ENCODE peak calls at places on chromosome 9, in five cellular contexts. P, G, T, O and A are unnamed samples.

GRCh38 chr9:109817146-109817845 is 37.3 kb downstream of the PALM2AKAP2 start:
- DNase-seq in P (no peak), G (no peak), T (peak), O (no peak), A (no peak)

GRCh38 chr9:124652203-124652992 is 118.7 kb downstream of the NR6A1 start:
- DNase-seq in P (no peak), G (no peak), T (peak), O (peak), A (peak)

GRCh38 chr9:95772320-95773060 is 103.0 kb upstream of the ERCC6L2 start:
- DNase-seq in P (no peak), G (peak), T (peak), O (peak), A (no peak)

GRCh38 chr9:106859957-106860715 is 2.8 kb upstream of the ZNF462 start:
- DNase-seq in P (no peak), G (peak), T (no peak), O (no peak), A (no peak)

GRCh38 chr9:98204692-98205091 is 12.3 kb upstream of the CORO2A start:
- DNase-seq in P (no peak), G (no peak), T (no peak), O (no peak), A (no peak)

GRCh38 chr9:86732514-86732913 is 214.8 kb downstream of the GAS1 start:
- DNase-seq in P (no peak), G (no peak), T (peak), O (no peak), A (peak)

GRCh38 chr9:96109718-96110351 is 192.1 kb downstream of the HSD17B3 start:
- DNase-seq in P (no peak), G (no peak), T (no peak), O (no peak), A (no peak)

GRCh38 chr9:77910216-77910615 is 121.4 kb downstream of the GNAQ start:
- DNase-seq in P (no peak), G (no peak), T (no peak), O (no peak), A (no peak)

GRCh38 chr9:135248721-135249120 is 161.3 kb downstream of the OLFM1 start:
- DNase-seq in P (peak), G (no peak), T (no peak), O (no peak), A (no peak)

GRCh38 chr9:35114921-35115341 is 731 bp downstream of the ATOSB start:
- DNase-seq in P (no peak), G (peak), T (peak), O (peak), A (no peak)

GRCh38 chr9:99073985-99074901 is 30.7 kb upstream of the TGFBR1 start:
- DNase-seq in P (no peak), G (no peak), T (no peak), O (no peak), A (no peak)

GRCh38 chr9:127523312-127523851 is 72.1 kb downstream of the LRSAM1 start:
- DNase-seq in P (no peak), G (no peak), T (no peak), O (peak), A (no peak)

GRCh38 chr9:98943682-98944129 is at the start of gene COL15A1:
- DNase-seq in P (no peak), G (peak), T (no peak), O (peak), A (no peak)

GRCh38 chr9:100774962-100775361 is 197.1 kb downstream of the CAVIN4 start:
- DNase-seq in P (no peak), G (no peak), T (no peak), O (no peak), A (no peak)

GRCh38 chr9:136075134-136075841 is 19.8 kb downstream of the NACC2 start:
- DNase-seq in P (peak), G (no peak), T (no peak), O (no peak), A (no peak)

GRCh38 chr9:14935099-14935710 is 25.0 kb upstream of the FREM1 start:
- DNase-seq in P (no peak), G (no peak), T (no peak), O (no peak), A (no peak)

GRCh38 chr9:135253305-135254004 is 166.0 kb downstream of the OLFM1 start:
- DNase-seq in P (peak), G (no peak), T (no peak), O (no peak), A (no peak)

GRCh38 chr9:137277329-137278041 is at the start of gene TOR4A:
- DNase-seq in P (peak), G (peak), T (peak), O (peak), A (peak)

GRCh38 chr9:119005162-119005561 is 364.1 kb downstream of the BRINP1 start:
- DNase-seq in P (no peak), G (no peak), T (no peak), O (no peak), A (no peak)
- TF ChIP-seq CTCF in P (no peak), G (no peak), T (no peak), O (no peak), A (no peak)

GRCh38 chr9:113682297-113682771 is 193.8 kb upstream of the ZNF618 start:
- DNase-seq in P (no peak), G (peak), T (peak), O (peak), A (peak)
- TF ChIP-seq CTCF in P (peak), G (peak), T (peak), O (peak), A (peak)

DNA sequence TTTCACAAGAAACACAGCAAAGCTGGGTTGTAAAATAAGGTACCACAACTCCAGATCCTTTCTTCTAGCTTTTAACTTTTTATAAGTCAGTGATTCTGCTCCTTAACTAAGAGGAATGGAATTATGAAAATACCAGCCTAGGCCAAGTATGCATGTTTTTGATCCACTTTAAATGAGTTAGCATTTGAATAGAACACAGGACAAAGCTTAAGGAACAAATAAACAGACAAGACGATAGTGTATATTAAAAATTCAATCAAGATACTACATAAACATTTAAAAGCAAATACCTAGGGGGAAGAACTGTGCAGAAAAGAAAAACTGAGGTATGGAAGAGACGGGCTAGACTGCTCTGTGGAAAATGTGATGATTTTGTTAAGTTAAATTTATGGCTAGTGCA is 200.7 kb downstream of the LURAP1L start:
- DNase-seq in P (no peak), G (no peak), T (no peak), O (no peak), A (no peak)
- TF ChIP-seq CTCF in P (no peak), G (no peak), T (no peak), O (no peak), A (no peak)

DNA sequence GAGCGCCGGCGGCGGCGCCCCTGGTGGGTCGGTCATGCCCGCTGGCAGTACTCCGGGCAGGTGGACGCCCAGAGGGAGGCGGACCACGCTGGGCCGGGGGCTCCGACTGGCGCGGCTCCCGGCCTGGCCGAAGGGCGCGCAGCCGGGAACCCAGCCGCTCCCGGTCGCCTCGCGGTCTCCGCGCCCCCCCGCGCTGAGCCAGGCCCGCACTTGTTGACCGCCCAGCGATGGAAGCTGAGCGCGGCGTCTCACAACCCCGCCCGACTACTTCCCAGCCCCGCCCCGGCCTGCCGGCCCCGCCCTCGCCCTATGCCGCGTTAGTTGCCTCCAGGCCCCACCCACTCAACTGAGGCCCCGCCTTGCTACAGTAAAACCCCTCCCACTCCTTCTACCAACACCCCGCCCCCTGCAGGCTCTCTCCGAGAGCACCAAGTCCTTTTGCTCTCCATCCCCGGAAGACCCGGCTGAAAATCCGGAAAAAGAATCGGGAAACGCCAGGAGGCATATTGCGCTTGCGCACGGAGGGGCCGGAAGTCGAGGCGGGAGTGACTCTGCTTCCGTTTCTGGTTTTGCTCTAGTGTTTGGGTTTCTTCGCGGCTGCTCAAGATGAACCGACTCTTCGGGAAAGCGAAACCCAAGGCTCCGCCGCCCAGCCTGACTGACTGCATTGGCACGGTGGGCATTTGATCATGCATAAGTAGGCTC is at the start of the genes BAG1 and CHMP5:
- DNase-seq in P (peak), G (peak), T (peak), O (peak), A (peak)
- TF ChIP-seq CTCF in P (peak), G (peak), T (peak), O (peak), A (peak)

GRCh38 chr9:84781431-84781830 is 111.9 kb downstream of the NTRK2 start:
- DNase-seq in P (no peak), G (peak), T (no peak), O (no peak), A (no peak)
- TF ChIP-seq CTCF in P (peak), G (peak), T (peak), O (peak), A (peak)

GRCh38 chr9:112925058-112925641 is 34.5 kb upstream of the SLC46A2 start:
- DNase-seq in P (no peak), G (peak), T (peak), O (no peak), A (no peak)
- TF ChIP-seq CTCF in P (peak), G (peak), T (peak), O (peak), A (peak)

GRCh38 chr9:83401328-83401895 is 136.8 kb downstream of the FRMD3 start:
- DNase-seq in P (no peak), G (no peak), T (no peak), O (no peak), A (no peak)

GRCh38 chr9:83410701-83411100 is 127.5 kb downstream of the FRMD3 start:
- DNase-seq in P (no peak), G (no peak), T (peak), O (no peak), A (no peak)

GRCh38 chr9:83403864-83404263 is 134.3 kb downstream of the FRMD3 start:
- DNase-seq in P (no peak), G (no peak), T (peak), O (no peak), A (peak)

GRCh38 chr9:83406901-83407300 is 131.3 kb downstream of the FRMD3 start:
- DNase-seq in P (no peak), G (no peak), T (no peak), O (no peak), A (no peak)

GRCh38 chr9:83405674-83406255 is 132.4 kb downstream of the FRMD3 start:
- DNase-seq in P (no peak), G (no peak), T (no peak), O (no peak), A (no peak)
- TF ChIP-seq CTCF in P (peak), G (no peak), T (peak), O (no peak), A (peak)